ENCODE peak calls at places on chromosomes 2 and 18, in six cellular contexts. Z is AG08396; A is HCT116; O is HEK293T; I is activated T-cell treated with anti-CD3 and anti-CD28 coated beads, Interleukin-2, amount 50 U/mL, for 24 hours; U is Right ventricle myocardium superior. J is an unnamed sample.

GRCh38 chr2:30653847-30654246 is 153.4 kb downstream of the CAPN13 start:
- DNase-seq in Z (no peak), A (no peak), O (no peak), I (no peak), U (peak), J (no peak)

GRCh38 chr2:143955416-143956075 is 564.4 kb downstream of the ZEB2 start:
- DNase-seq in Z (peak), A (no peak), O (no peak), I (no peak), U (no peak), J (no peak)

GRCh38 chr2:529425-529824 is 147.8 kb downstream of the TMEM18 start:
- DNase-seq in Z (no peak), A (peak), O (peak), I (no peak), U (no peak), J (no peak)

GRCh38 chr2:130759906-130760753 is 4.8 kb downstream of the AMER3 start:
- DNase-seq in Z (no peak), A (no peak), O (no peak), I (no peak), U (no peak), J (no peak)

GRCh38 chr2:11863103-11863502 is 116.7 kb downstream of the LPIN1 start:
- DNase-seq in Z (no peak), A (no peak), O (no peak), I (no peak), U (no peak), J (no peak)

GRCh38 chr18:63508634-63509033 is 31.9 kb downstream of the SERPINB5 start:
- DNase-seq in Z (no peak), A (no peak), O (no peak), I (no peak), U (no peak), J (no peak)

GRCh38 chr2:86241611-86242010 is 42.4 kb downstream of the MRPL35 start:
- DNase-seq in Z (no peak), A (no peak), O (no peak), I (no peak), U (no peak), J (no peak)

GRCh38 chr2:172938713-172939375 is 136.8 kb upstream of the MAP3K20 start:
- DNase-seq in Z (no peak), A (no peak), O (no peak), I (no peak), U (no peak), J (no peak)

GRCh38 chr2:235055891-235056516 is 104.2 kb downstream of the SH3BP4 start:
- DNase-seq in Z (peak), A (peak), O (peak), I (no peak), U (no peak), J (no peak)

GRCh38 chr2:103123516-103123915 is 361.7 kb downstream of the TMEM182 start:
- DNase-seq in Z (no peak), A (no peak), O (no peak), I (no peak), U (no peak), J (no peak)

GRCh38 chr2:20567159-20567925 is 83.6 kb downstream of the HS1BP3 start:
- DNase-seq in Z (no peak), A (no peak), O (no peak), I (no peak), U (no peak), J (no peak)

GRCh38 chr2:206442516-206442853 is 847 bp upstream of the ADAM23 start:
- DNase-seq in Z (no peak), A (no peak), O (no peak), I (no peak), U (no peak), J (no peak)

GRCh38 chr2:145569108-145569507 is 1049.2 kb upstream of the ZEB2 start:
- DNase-seq in Z (no peak), A (no peak), O (no peak), I (no peak), U (no peak), J (no peak)

GRCh38 chr2:113240150-113240914 is 38.4 kb downstream of the PAX8 start:
- DNase-seq in Z (peak), A (peak), O (no peak), I (no peak), U (peak), J (no peak)

GRCh38 chr2:42128731-42129486 is 40.2 kb upstream of the EML4 start:
- DNase-seq in Z (peak), A (no peak), O (no peak), I (no peak), U (no peak), J (peak)

GRCh38 chr2:74267068-74267467 is 68.7 kb downstream of the MTHFD2 start:
- DNase-seq in Z (no peak), A (peak), O (peak), I (peak), U (no peak), J (peak)

GRCh38 chr2:163856941-163857340 is 121.1 kb upstream of the FIGN start:
- DNase-seq in Z (no peak), A (no peak), O (no peak), I (no peak), U (no peak), J (no peak)

GRCh38 chr2:174787485-174788205 is 23.4 kb upstream of the CHRNA1 start:
- DNase-seq in Z (peak), A (no peak), O (no peak), I (no peak), U (no peak), J (no peak)

GRCh38 chr2:233846387-233847247 is 7.7 kb downstream of the HJURP start:
- DNase-seq in Z (no peak), A (no peak), O (no peak), I (no peak), U (no peak), J (no peak)

GRCh38 chr2:185970148-185970852 is 231.7 kb downstream of the FSIP2 start:
- DNase-seq in Z (no peak), A (no peak), O (no peak), I (no peak), U (no peak), J (no peak)

GRCh38 chr18:7958897-7959146 is 391.7 kb downstream of the PTPRM start:
- DNase-seq in Z (no peak), A (no peak), O (no peak), I (no peak), U (no peak), J (no peak)

GRCh38 chr2:223797073-223797472 is 40.3 kb downstream of the AP1S3 start:
- DNase-seq in Z (no peak), A (peak), O (no peak), I (no peak), U (no peak), J (no peak)

GRCh38 chr18:55314615-55315237 is 273.3 kb downstream of the TCF4 start:
- DNase-seq in Z (no peak), A (no peak), O (no peak), I (no peak), U (no peak), J (no peak)

GRCh38 chr18:27130029-27130428 is 55.1 kb downstream of the CHST9 start:
- DNase-seq in Z (no peak), A (no peak), O (no peak), I (no peak), U (no peak), J (no peak)

GRCh38 chr2:61670591-61671503 is 132.7 kb upstream of the XPO1 start:
- DNase-seq in Z (no peak), A (no peak), O (no peak), I (no peak), U (peak), J (no peak)

GRCh38 chr2:24429711-24430110 is 61.3 kb upstream of the NCOA1 start:
- DNase-seq in Z (no peak), A (no peak), O (no peak), I (no peak), U (no peak), J (no peak)

GRCh38 chr18:70232251-70232650 is 26.8 kb upstream of the RTTN start:
- DNase-seq in Z (no peak), A (no peak), O (no peak), I (no peak), U (no peak), J (no peak)

GRCh38 chr2:222862068-222862914 is 1.5 kb downstream of the ACSL3 start:
- DNase-seq in Z (peak), A (no peak), O (no peak), I (no peak), U (no peak), J (no peak)

GRCh38 chr18:21300035-21300434 is 58.0 kb downstream of the GREB1L start:
- DNase-seq in Z (no peak), A (no peak), O (peak), I (no peak), U (no peak), J (no peak)

GRCh38 chr18:12253517-12254136 is 534 bp upstream of the CIDEA start:
- DNase-seq in Z (no peak), A (no peak), O (no peak), I (no peak), U (peak), J (no peak)

GRCh38 chr2:239951825-239952224 is 73.3 kb downstream of the NDUFA10 start:
- DNase-seq in Z (no peak), A (no peak), O (no peak), I (no peak), U (no peak), J (no peak)

GRCh38 chr2:7626139-7626537 is 708.9 kb downstream of the RNF144A start:
- DNase-seq in Z (no peak), A (no peak), O (no peak), I (no peak), U (no peak), J (no peak)

GRCh38 chr18:59725177-59725576 is 28.0 kb upstream of the CCBE1 start:
- DNase-seq in Z (no peak), A (no peak), O (no peak), I (no peak), U (no peak), J (no peak)

GRCh38 chr2:160144278-160144990 is 55.6 kb downstream of the ITGB6 start:
- DNase-seq in Z (no peak), A (no peak), O (no peak), I (no peak), U (no peak), J (no peak)

GRCh38 chr2:17643031-17643615 is 102.6 kb downstream of the VSNL1 start:
- DNase-seq in Z (peak), A (peak), O (no peak), I (no peak), U (peak), J (no peak)

GRCh38 chr2:32772623-32773221 is 144.9 kb downstream of the TTC27 start:
- DNase-seq in Z (peak), A (peak), O (peak), I (no peak), U (no peak), J (no peak)

GRCh38 chr2:64606495-64607363 is 47.0 kb downstream of the SERTAD2 start:
- DNase-seq in Z (peak), A (no peak), O (no peak), I (peak), U (peak), J (peak)

GRCh38 chr18:71398530-71398929 is 1109.7 kb downstream of the SOCS6 start:
- DNase-seq in Z (no peak), A (no peak), O (peak), I (no peak), U (no peak), J (no peak)